ENCODE peak calls at places on chromosomes 7 and 10, in four cellular contexts. One of them, this sample, is unnamed.

GRCh38 chr7:35424869-35425495 is 171.1 kb upstream of the TBX20 start:
- DNase-seq in left ventricle myocardium inferior: peak
- DNase-seq in spleen: peak
- DNase-seq in activated naive CD8-positive, alpha-beta T cell treated with anti-CD3 and anti-CD28 coated beads, Interleukin-2, amount 50 U/mL, for 24 hours: peak
- DNase-seq in this sample: peak

GRCh38 chr7:134946260-134946659 is 40.0 kb upstream of the AGBL3 start:
- DNase-seq in activated naive CD8-positive, alpha-beta T cell treated with anti-CD3 and anti-CD28 coated beads, Interleukin-2, amount 50 U/mL, for 24 hours: no peak
- DNase-seq in spleen: no peak
- DNase-seq in left ventricle myocardium inferior: no peak
- DNase-seq in this sample: no peak

GRCh38 chr7:138980575-138981285 is 459 bp downstream of the KIAA1549 start:
- DNase-seq in left ventricle myocardium inferior: peak
- DNase-seq in spleen: peak
- DNase-seq in activated naive CD8-positive, alpha-beta T cell treated with anti-CD3 and anti-CD28 coated beads, Interleukin-2, amount 50 U/mL, for 24 hours: peak
- DNase-seq in this sample: no peak

GRCh38 chr10:80382989-80383388 is 25.4 kb upstream of the PRXL2A start:
- DNase-seq in spleen: no peak
- DNase-seq in activated naive CD8-positive, alpha-beta T cell treated with anti-CD3 and anti-CD28 coated beads, Interleukin-2, amount 50 U/mL, for 24 hours: peak
- DNase-seq in left ventricle myocardium inferior: no peak
- DNase-seq in this sample: peak

GRCh38 chr7:12062062-12062461 is 149.0 kb upstream of the TMEM106B start:
- DNase-seq in left ventricle myocardium inferior: no peak
- DNase-seq in spleen: no peak
- DNase-seq in activated naive CD8-positive, alpha-beta T cell treated with anti-CD3 and anti-CD28 coated beads, Interleukin-2, amount 50 U/mL, for 24 hours: no peak
- DNase-seq in this sample: no peak

GRCh38 chr7:107879400-107880035 is 11.5 kb upstream of the DLD start:
- DNase-seq in spleen: no peak
- DNase-seq in left ventricle myocardium inferior: no peak
- DNase-seq in activated naive CD8-positive, alpha-beta T cell treated with anti-CD3 and anti-CD28 coated beads, Interleukin-2, amount 50 U/mL, for 24 hours: peak
- DNase-seq in this sample: no peak

GRCh38 chr10:48224979-48225560 is 49.4 kb downstream of the FRMPD2 start:
- DNase-seq in activated naive CD8-positive, alpha-beta T cell treated with anti-CD3 and anti-CD28 coated beads, Interleukin-2, amount 50 U/mL, for 24 hours: no peak
- DNase-seq in left ventricle myocardium inferior: no peak
- DNase-seq in spleen: no peak
- DNase-seq in this sample: no peak

GRCh38 chr7:132771301-132771730 is 195.0 kb upstream of the PLXNA4 start:
- DNase-seq in activated naive CD8-positive, alpha-beta T cell treated with anti-CD3 and anti-CD28 coated beads, Interleukin-2, amount 50 U/mL, for 24 hours: peak
- DNase-seq in spleen: no peak
- DNase-seq in left ventricle myocardium inferior: no peak
- DNase-seq in this sample: no peak

This sample was measured in left lobe of liver.